ENCODE peak calls at places on chromosomes 1 and 21, in ten cellular contexts. Q is Calu3, X is heart left ventricle, V is tibial nerve, I is H1, D is mucosa of descending colon, M is GM23338, F is nephron progenitor cell, U is kidney epithelial cell, R is GM13976. W is an unnamed sample.

GRCh38 chr1:159428536-159428935 is 3.5 kb upstream of the OR10J4 start:
- DNase-seq in Q (no peak), I (no peak), F (no peak), U (no peak), R (no peak), V (no peak), D (no peak), M (no peak), X (no peak), W (no peak)

GRCh38 chr21:42864812-42865211 is 14.5 kb downstream of the WDR4 start:
- DNase-seq in M (no peak), F (no peak), X (no peak), U (no peak), R (no peak), I (no peak), D (no peak), Q (no peak), V (no peak), W (no peak)

GRCh38 chr1:92996131-92996463 is 34.8 kb upstream of the DIPK1A start:
- DNase-seq in U (no peak), Q (no peak), R (no peak), M (no peak), X (no peak), V (no peak), F (no peak), D (no peak), I (no peak), W (no peak)

GRCh38 chr1:8856689-8857412 is 21.6 kb downstream of the ENO1 start:
- DNase-seq in F (no peak), R (no peak), D (no peak), V (no peak), Q (no peak), U (no peak), I (no peak), M (no peak), X (no peak), W (no peak)

GRCh38 chr21:46307625-46308024 is 16.0 kb downstream of the C21orf58 start:
- DNase-seq in D (no peak), V (no peak), Q (no peak), F (no peak), I (no peak), U (no peak), M (no peak), R (no peak), X (no peak), W (no peak)

GRCh38 chr1:53582211-53583020 is 123.2 kb downstream of the DMRTB1 start:
- DNase-seq in U (no peak), F (peak), I (no peak), M (no peak), X (peak), V (no peak), D (no peak), R (no peak), Q (no peak), W (no peak)

GRCh38 chr21:42474043-42474831 is 21.8 kb downstream of the RSPH1 start:
- DNase-seq in X (no peak), F (no peak), D (peak), M (peak), U (peak), Q (peak), V (no peak), I (no peak), R (peak), W (no peak)

GRCh38 chr1:198750081-198750480 is 111.2 kb downstream of the PTPRC start:
- DNase-seq in U (no peak), Q (no peak), V (no peak), R (no peak), F (no peak), I (no peak), D (no peak), M (no peak), X (no peak), W (no peak)

GRCh38 chr1:239112092-239112491 is 274.3 kb upstream of the CHRM3 start:
- DNase-seq in D (no peak), M (no peak), X (no peak), F (no peak), V (no peak), U (no peak), I (no peak), Q (no peak), R (no peak), W (no peak)

GRCh38 chr1:22326931-22327330 is 124.7 kb upstream of the ZBTB40 start:
- DNase-seq in X (no peak), F (no peak), Q (no peak), V (no peak), D (peak), U (no peak), M (no peak), I (no peak), R (no peak), W (no peak)

GRCh38 chr1:23362218-23362713 is 7.4 kb downstream of the ZNF436 start:
- DNase-seq in V (no peak), F (no peak), R (no peak), U (no peak), M (no peak), X (no peak), D (no peak), I (no peak), Q (no peak), W (no peak)

GRCh38 chr1:92277105-92277504 is 21.7 kb downstream of the GLMN start:
- DNase-seq in R (no peak), X (no peak), M (no peak), U (no peak), F (no peak), V (no peak), D (no peak), I (no peak), Q (no peak), W (no peak)

DNA sequence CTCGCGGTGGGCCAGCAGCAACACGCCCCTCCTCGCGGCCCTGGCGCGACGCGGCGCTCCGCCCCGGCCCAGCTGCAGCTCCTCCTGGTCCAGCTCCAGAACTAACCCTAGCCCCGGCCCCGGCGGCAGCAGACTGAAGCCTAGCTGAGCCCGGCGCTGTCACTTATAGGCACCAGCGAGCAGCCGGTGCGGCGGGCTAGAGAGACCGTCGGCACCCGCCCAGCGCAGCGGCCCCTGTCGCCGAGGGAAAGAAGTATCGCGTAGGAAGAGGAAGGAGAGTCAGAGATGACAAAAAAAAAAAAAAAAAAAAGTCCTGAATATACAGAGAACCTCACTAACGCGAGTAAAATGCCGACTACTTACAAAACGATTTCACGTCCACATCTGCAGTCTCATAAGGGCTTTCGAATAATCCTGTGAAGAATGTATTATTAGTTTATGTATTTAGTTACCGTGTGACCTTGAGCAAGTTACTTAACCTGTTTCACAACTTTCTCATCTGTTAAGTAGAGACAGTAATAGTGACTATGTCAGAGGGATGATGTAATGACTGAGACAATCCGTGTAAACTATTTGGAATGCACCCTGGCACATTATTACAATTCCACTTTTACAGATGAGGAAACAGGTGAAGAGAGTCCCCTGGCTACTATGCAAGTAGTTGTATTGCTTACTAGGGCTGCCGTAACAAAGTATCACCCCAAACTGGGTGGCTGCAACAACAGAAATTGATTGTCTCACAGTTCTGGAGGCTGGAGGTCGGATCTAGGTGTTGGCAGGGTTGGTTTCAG is at the start of gene SLC9A1:
- DNase-seq in I (peak), R (peak), V (peak), Q (peak), D (peak), F (peak), U (peak), X (peak), M (peak), W (peak)
- TF ChIP-seq CTCF in I (peak), R (peak), V (peak), Q (no peak), D (peak), F (peak), U (peak), X (peak), M (peak), W (peak)

DNA sequence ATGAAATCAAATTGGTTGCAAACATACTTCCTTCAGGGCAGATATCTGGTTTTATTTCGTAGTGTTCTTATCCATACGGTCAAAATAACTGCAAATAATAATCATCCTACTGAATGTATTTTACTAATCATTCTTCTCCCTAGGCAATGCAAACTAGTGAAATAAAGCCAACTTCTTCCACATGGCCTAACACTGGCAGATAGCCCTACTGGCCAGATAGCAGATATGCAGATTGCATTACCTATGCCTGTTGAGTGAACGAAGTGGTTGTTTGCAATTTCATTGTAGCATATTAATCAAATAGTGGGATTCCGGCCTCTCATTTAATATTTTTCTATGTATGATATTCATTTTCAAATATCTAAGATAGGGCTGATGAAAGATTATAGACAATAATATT is 116.2 kb downstream of the CENPF start:
- DNase-seq in M (peak), X (no peak), V (no peak), D (no peak), U (no peak), R (no peak), I (no peak), F (no peak), Q (no peak), W (no peak)
- TF ChIP-seq CTCF in M (peak), X (no peak), V (no peak), D (no peak), U (no peak), R (no peak), I (no peak), F (no peak), Q (peak), W (peak)

DNA sequence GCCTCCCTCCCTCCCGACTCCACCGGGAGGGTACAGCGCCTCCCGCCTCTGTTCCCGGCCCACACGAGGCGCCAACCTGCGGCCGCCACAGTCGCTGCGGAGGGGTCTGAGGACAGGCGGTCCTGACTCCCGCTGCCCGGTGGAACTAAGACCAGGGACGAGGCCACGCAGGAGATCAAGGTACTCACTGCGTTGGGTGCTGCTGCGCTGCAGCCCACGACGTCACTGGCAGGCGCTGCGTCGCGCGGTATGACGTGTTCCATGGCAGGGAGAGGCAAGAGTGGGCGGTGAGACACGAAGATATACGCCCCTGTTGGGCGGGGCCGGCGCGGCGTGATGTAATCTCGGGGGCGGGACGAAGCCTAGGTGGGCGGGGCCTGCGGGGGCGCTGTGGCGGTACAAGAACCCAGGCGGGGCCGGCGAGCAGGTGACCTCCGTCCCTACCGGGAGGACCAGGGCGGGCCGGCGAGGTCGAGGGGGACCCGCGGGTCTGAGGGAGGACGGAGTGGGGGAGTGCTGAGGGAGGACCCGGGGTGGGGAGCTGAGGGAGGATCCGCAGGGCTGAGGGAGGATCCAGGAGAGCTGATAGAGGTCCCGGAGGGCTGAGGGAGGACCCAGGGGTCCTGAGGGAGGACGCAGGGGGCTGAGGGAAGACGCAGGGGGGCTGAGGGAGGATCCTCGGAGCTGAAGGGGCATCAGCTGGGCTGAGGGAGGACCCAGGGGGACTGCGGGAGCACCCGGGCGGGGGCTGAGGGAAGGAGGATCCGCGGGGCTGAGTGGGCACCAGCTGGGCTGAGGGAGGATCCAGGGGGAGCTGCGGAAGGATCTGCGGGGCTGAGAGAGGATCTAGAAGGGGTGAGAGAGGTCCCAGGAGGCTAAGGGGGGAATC is at the start of gene MRPL55:
- DNase-seq in I (peak), Q (peak), X (peak), R (peak), M (peak), F (peak), D (peak), V (peak), U (peak), W (peak)
- TF ChIP-seq CTCF in I (no peak), Q (no peak), X (no peak), R (no peak), M (no peak), F (no peak), D (peak), V (peak), U (no peak), W (peak)

GRCh38 chr1:197066277-197066676 is 783 bp downstream of the F13B start:
- DNase-seq in F (no peak), D (no peak), R (no peak), M (no peak), X (no peak), V (no peak), Q (no peak), I (no peak), U (no peak), W (no peak)

GRCh38 chr1:197065549-197065948 is 1.5 kb downstream of the F13B start:
- DNase-seq in R (no peak), F (no peak), M (no peak), Q (no peak), X (no peak), I (no peak), V (no peak), D (no peak), U (no peak), W (no peak)

GRCh38 chr1:197066719-197067456 is at the start of gene F13B:
- DNase-seq in X (no peak), U (no peak), D (no peak), Q (no peak), V (no peak), M (peak), F (no peak), I (no peak), R (no peak), W (no peak)

GRCh38 chr1:197062692-197063091 is 4.4 kb downstream of the F13B start:
- DNase-seq in V (no peak), F (no peak), U (no peak), M (no peak), R (peak), X (no peak), D (no peak), Q (no peak), I (no peak), W (no peak)

GRCh38 chr1:197063212-197063611 is 3.8 kb downstream of the F13B start:
- DNase-seq in Q (no peak), X (no peak), I (no peak), F (no peak), D (no peak), M (peak), R (no peak), U (no peak), V (no peak), W (no peak)
- TF ChIP-seq CTCF in Q (no peak), X (no peak), I (no peak), F (no peak), D (no peak), M (no peak), R (no peak), U (no peak), V (no peak), W (no peak)

DNA sequence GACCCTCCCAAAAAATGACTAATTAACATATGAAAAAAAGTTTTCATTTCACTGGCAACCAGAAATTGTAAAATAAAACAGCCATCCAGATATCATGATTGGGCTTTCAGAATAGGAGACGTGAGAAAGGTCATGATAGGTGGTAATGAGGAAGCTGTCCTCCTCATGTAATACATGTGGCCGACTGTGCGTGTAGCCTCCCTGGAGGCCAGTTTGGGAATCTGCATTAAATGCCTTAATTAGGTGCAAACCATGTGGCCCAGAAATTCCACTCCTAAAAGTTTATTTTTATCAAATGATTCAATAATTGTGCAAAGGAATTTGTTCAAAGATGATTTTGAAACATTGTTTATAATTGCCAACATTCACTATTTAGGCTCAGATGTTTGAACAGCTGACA is 127.6 kb upstream of the C1orf105 start:
- DNase-seq in X (no peak), R (no peak), U (no peak), I (no peak), F (no peak), Q (no peak), D (no peak), V (no peak), M (no peak), W (no peak)
- TF ChIP-seq CTCF in X (no peak), R (no peak), U (no peak), I (no peak), F (no peak), Q (no peak), D (no peak), V (no peak), M (no peak), W (no peak)

GRCh38 chr1:173562813-173563212 is 40.1 kb downstream of the SLC9C2 start:
- DNase-seq in I (no peak), X (no peak), R (no peak), D (no peak), V (no peak), M (peak), Q (peak), U (no peak), F (peak), W (no peak)
- TF ChIP-seq CTCF in I (no peak), X (no peak), R (no peak), D (no peak), V (no peak), M (peak), Q (no peak), U (peak), F (no peak), W (peak)